ENCODE peak calls at places on chromosomes 12 and 14, in seven cellular contexts. F is endodermal cell; I is stimulated activated CD4-positive, alpha-beta T cell treated with anti-CD3 and anti-CD28 coated beads, Interleukin-1b, Interleukin-23, amount 100 ng/mL, for 48 hours; D is GM06990; K is foreskin fibroblast; N is NCI-H1105; R is nephron progenitor cell. Q is an unnamed sample.

GRCh38 chr14:68316078-68316868 is 476.6 kb downstream of the ZFP36L1 start:
- DNase-seq in F (no peak), R (no peak), N (no peak), D (no peak), I (no peak), K (no peak), Q (no peak)

GRCh38 chr12:75554556-75554880 is 43.1 kb upstream of the KRR1 start:
- DNase-seq in R (no peak), F (no peak), D (no peak), I (no peak), K (peak), N (no peak), Q (no peak)

GRCh38 chr12:47757840-47758583 is 668 bp downstream of the RAPGEF3 start:
- DNase-seq in R (no peak), D (no peak), N (no peak), I (no peak), F (peak), K (no peak), Q (no peak)

GRCh38 chr12:5715076-5715475 is 230.0 kb downstream of the ANO2 start:
- DNase-seq in D (no peak), K (no peak), R (no peak), I (no peak), N (no peak), F (no peak), Q (no peak)

GRCh38 chr12:120497524-120498150 is 1.7 kb downstream of the DYNLL1 start:
- DNase-seq in N (no peak), K (peak), R (no peak), I (no peak), F (no peak), D (no peak), Q (peak)

GRCh38 chr12:116879509-116880212 is 1.6 kb downstream of the HRK start:
- DNase-seq in I (no peak), R (peak), K (no peak), N (peak), F (peak), D (no peak), Q (no peak)

GRCh38 chr14:99001241-99001640 is 270.8 kb downstream of the BCL11B start:
- DNase-seq in F (peak), K (no peak), D (no peak), R (no peak), N (no peak), I (no peak), Q (no peak)

GRCh38 chr12:116534341-116535121 is 24.6 kb upstream of the MAP1LC3B2 start:
- DNase-seq in N (peak), R (peak), D (no peak), K (peak), I (no peak), F (peak), Q (no peak)

GRCh38 chr12:92543359-92543758 is 159.4 kb upstream of the PLEKHG7 start:
- DNase-seq in F (no peak), D (no peak), K (no peak), N (peak), R (no peak), I (no peak), Q (no peak)

GRCh38 chr12:15910468-15910863 is 666 bp upstream of the DERA start:
- DNase-seq in K (no peak), R (no peak), N (no peak), I (no peak), F (no peak), D (no peak), Q (no peak)

GRCh38 chr12:113734503-113734902 is 231.6 kb downstream of the RBM19 start:
- DNase-seq in R (no peak), I (no peak), D (no peak), F (no peak), N (no peak), K (no peak), Q (no peak)

GRCh38 chr14:68649461-68650189 is 143.2 kb downstream of the ZFP36L1 start:
- DNase-seq in K (peak), I (no peak), D (no peak), N (no peak), R (no peak), F (peak), Q (no peak)

GRCh38 chr12:120687570-120688289 is 781 bp downstream of the MLEC start:
- DNase-seq in N (no peak), F (peak), R (peak), I (peak), D (no peak), K (peak), Q (peak)

GRCh38 chr12:124109760-124110159 is 136.7 kb downstream of the ZNF664 start:
- DNase-seq in R (no peak), I (no peak), N (no peak), D (peak), F (peak), K (peak), Q (peak)

GRCh38 chr14:59116984-59117415 is 71.5 kb upstream of the DAAM1 start:
- DNase-seq in R (no peak), K (peak), I (no peak), N (no peak), D (peak), F (no peak), Q (no peak)

GRCh38 chr12:128857173-128857770 is 4.0 kb downstream of the GLT1D1 start:
- DNase-seq in N (no peak), I (no peak), K (no peak), F (peak), D (no peak), R (no peak), Q (no peak)

GRCh38 chr12:51413149-51413548 is 11.5 kb upstream of the SLC4A8 start:
- DNase-seq in R (no peak), D (no peak), N (no peak), F (no peak), I (no peak), K (no peak), Q (no peak)

GRCh38 chr12:121657305-121658008 is 12.0 kb downstream of the MORN3 start:
- DNase-seq in I (peak), F (no peak), R (no peak), N (no peak), K (no peak), D (no peak), Q (no peak)

GRCh38 chr12:30546121-30546520 is 149.5 kb downstream of the IPO8 start:
- DNase-seq in D (no peak), N (no peak), R (no peak), I (no peak), K (no peak), F (no peak), Q (no peak)

GRCh38 chr12:131138638-131139362 is 185.1 kb downstream of the ADGRD1 start:
- DNase-seq in D (no peak), R (no peak), F (no peak), N (no peak), K (no peak), I (no peak), Q (no peak)

GRCh38 chr12:57377103-57377840 is 53.6 kb downstream of the R3HDM2 start:
- DNase-seq in K (peak), I (no peak), D (no peak), R (no peak), F (peak), N (no peak), Q (no peak)